ENCODE peak calls at places on chromosomes 2 and 18, in four cellular contexts. K is brain microvascular endothelial cell, G is GM23338, Y is left lung. Q is an unnamed sample.

GRCh38 chr18:62045316-62045715 is 141.5 kb downstream of the PIGN start:
- DNase-seq in K (no peak), G (no peak), Y (no peak), Q (no peak)

GRCh38 chr2:2662037-2662846 is 331.2 kb upstream of the MYT1L start:
- DNase-seq in G (no peak), K (no peak), Y (no peak), Q (no peak)

GRCh38 chr2:52064234-52064633 is 1032.3 kb upstream of the NRXN1 start:
- DNase-seq in G (no peak), Y (no peak), K (no peak), Q (no peak)

GRCh38 chr2:15218423-15219086 is 342.6 kb downstream of the NBAS start:
- DNase-seq in G (no peak), K (no peak), Y (peak), Q (no peak)

GRCh38 chr2:8438996-8439395 is 242.9 kb upstream of the ID2 start:
- DNase-seq in G (no peak), K (no peak), Y (no peak), Q (no peak)

GRCh38 chr2:228593992-228594391 is 412.5 kb upstream of the SPHKAP start:
- DNase-seq in K (no peak), Y (no peak), G (no peak), Q (no peak)

GRCh38 chr18:51051105-51051712 is 21.2 kb downstream of the SMAD4 start:
- DNase-seq in G (peak), K (peak), Y (no peak), Q (peak)

GRCh38 chr2:38572167-38572566 is 30.6 kb downstream of the HNRNPLL start:
- DNase-seq in K (peak), G (no peak), Y (no peak), Q (peak)

GRCh38 chr2:138180691-138181386 is 216.6 kb downstream of the HNMT start:
- DNase-seq in G (peak), K (no peak), Y (no peak), Q (no peak)

GRCh38 chr2:50333501-50334228 is 698.3 kb downstream of the NRXN1 start:
- DNase-seq in G (no peak), K (no peak), Y (no peak), Q (no peak)

GRCh38 chr2:132651115-132652099 is 18.6 kb downstream of the LYPD1 start:
- DNase-seq in G (peak), K (peak), Y (no peak), Q (peak)

GRCh38 chr2:217611056-217611455 is 391.7 kb downstream of the TNS1 start:
- DNase-seq in K (no peak), G (no peak), Y (no peak), Q (no peak)

GRCh38 chr2:164739966-164740365 is 101.7 kb downstream of the COBLL1 start:
- DNase-seq in Y (no peak), K (peak), G (no peak), Q (peak)

GRCh38 chr2:212842544-212843185 is 304.1 kb upstream of the ERBB4 start:
- DNase-seq in K (peak), Y (no peak), G (no peak), Q (peak)

GRCh38 chr2:128557841-128558241 is 239.2 kb upstream of the HS6ST1 start:
- DNase-seq in Y (no peak), G (no peak), K (no peak), Q (peak)

GRCh38 chr2:84526562-84526961 is 10.3 kb downstream of the DNAH6 start:
- DNase-seq in K (no peak), G (no peak), Y (no peak), Q (peak)

GRCh38 chr2:18871430-18871829 is 282.1 kb upstream of the NT5C1B start:
- DNase-seq in Y (no peak), G (no peak), K (no peak), Q (no peak)

GRCh38 chr2:188909036-188909435 is 65.1 kb upstream of the COL3A1 start:
- DNase-seq in G (no peak), K (no peak), Y (no peak), Q (no peak)

GRCh38 chr2:61448229-61448628 is 22.7 kb downstream of the USP34 start:
- DNase-seq in K (no peak), G (no peak), Y (no peak), Q (no peak)

GRCh38 chr2:28155627-28156026 is 237.0 kb upstream of the FOSL2 start:
- DNase-seq in K (no peak), Y (no peak), G (peak), Q (no peak)

GRCh38 chr18:76857476-76857875 is 35.1 kb downstream of the ZNF236 start:
- DNase-seq in G (no peak), Y (no peak), K (no peak), Q (no peak)

GRCh38 chr2:237403024-237403882 is 10.7 kb downstream of the COL6A3 start:
- DNase-seq in K (no peak), G (no peak), Y (no peak), Q (peak)

GRCh38 chr2:66897181-66897580 is 462.3 kb downstream of the MEIS1 start:
- DNase-seq in K (peak), Y (no peak), G (no peak), Q (peak)

GRCh38 chr2:106098664-106099063 is 95.4 kb downstream of the UXS1 start:
- DNase-seq in K (no peak), Y (no peak), G (no peak), Q (no peak)

GRCh38 chr2:171404258-171404657 is 29.5 kb downstream of the METTL8 start:
- DNase-seq in Y (no peak), G (no peak), K (peak), Q (peak)

GRCh38 chr2:30410217-30410616 is 36.8 kb upstream of the LCLAT1 start:
- DNase-seq in K (peak), Y (no peak), G (no peak), Q (peak)

GRCh38 chr2:235614900-235615712 is 121.3 kb downstream of the AGAP1 start:
- DNase-seq in Y (no peak), G (no peak), K (peak), Q (peak)

GRCh38 chr2:120854014-120854620 is 118.4 kb downstream of the GLI2 start:
- DNase-seq in G (no peak), K (no peak), Y (peak), Q (no peak)

GRCh38 chr2:83596592-83597339 is 862.3 kb downstream of the SUCLG1 start:
- DNase-seq in G (no peak), Y (no peak), K (no peak), Q (no peak)

GRCh38 chr18:10726198-10727068 is 200.6 kb downstream of the NAPG start:
- DNase-seq in G (no peak), K (no peak), Y (peak), Q (no peak)

GRCh38 chr2:68390114-68390513 is 25.0 kb downstream of the PLEK start:
- DNase-seq in Y (no peak), K (no peak), G (no peak), Q (no peak)

GRCh38 chr2:121644715-121645114 is 4.5 kb downstream of the CLASP1 start:
- DNase-seq in Y (no peak), G (no peak), K (no peak), Q (no peak)

GRCh38 chr2:66434679-66435548 is at the start of gene MEIS1:
- DNase-seq in K (peak), Y (peak), G (peak), Q (peak)

GRCh38 chr2:119234021-119235019 is 10.7 kb downstream of the STEAP3 start:
- DNase-seq in Y (no peak), G (peak), K (no peak), Q (peak)

GRCh38 chr2:162253435-162253834 is 10.2 kb upstream of the FAP start:
- DNase-seq in Y (no peak), G (no peak), K (no peak), Q (no peak)

GRCh38 chr2:179818546-179818945 is 42.9 kb downstream of the ZNF385B start:
- DNase-seq in G (no peak), K (peak), Y (no peak), Q (peak)

DNA sequence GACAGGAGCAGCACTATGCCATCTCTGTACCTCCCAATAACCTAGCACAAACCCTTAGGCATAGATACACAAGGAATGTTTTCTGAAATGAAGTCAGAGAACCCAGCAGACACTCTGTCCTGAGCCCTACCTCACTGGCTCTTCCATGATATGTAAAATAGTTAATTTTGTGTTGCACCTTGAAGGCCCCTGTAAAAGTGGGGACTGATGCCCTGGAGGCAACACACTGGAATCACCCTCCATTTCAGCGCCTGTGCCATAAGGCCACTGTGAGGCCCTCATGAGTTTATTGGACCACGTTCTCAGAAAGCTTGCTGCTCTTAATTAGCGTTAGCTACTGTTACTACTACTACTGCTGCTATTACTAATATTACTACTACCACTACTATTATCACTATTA is 670.1 kb upstream of the SOX11 start:
- DNase-seq in K (no peak), Y (no peak), G (no peak), Q (no peak)
- TF ChIP-seq CTCF in K (no peak), Y (no peak), G (no peak), Q (no peak)

GRCh38 chr2:183542593-183542992 is 418.4 kb downstream of the NUP35 start:
- DNase-seq in K (no peak), Y (no peak), G (no peak), Q (no peak)

GRCh38 chr2:183533021-183533420 is 408.8 kb downstream of the NUP35 start:
- DNase-seq in K (no peak), Y (no peak), G (no peak), Q (no peak)

GRCh38 chr2:183541766-183542165 is 417.5 kb downstream of the NUP35 start:
- DNase-seq in G (no peak), K (peak), Y (peak), Q (no peak)

GRCh38 chr2:183532514-183532913 is 408.3 kb downstream of the NUP35 start:
- DNase-seq in K (peak), G (peak), Y (no peak), Q (no peak)

GRCh38 chr2:183536714-183537113 is 412.5 kb downstream of the NUP35 start:
- DNase-seq in G (peak), K (no peak), Y (no peak), Q (no peak)
- TF ChIP-seq CTCF in G (peak), K (no peak), Y (no peak), Q (no peak)

GRCh38 chr18:21550510-21550970 is 50.0 kb downstream of the ESCO1 start:
- DNase-seq in K (no peak), G (no peak), Y (no peak), Q (no peak)

GRCh38 chr18:21546423-21546822 is 54.1 kb downstream of the ESCO1 start:
- DNase-seq in G (no peak), Y (no peak), K (no peak), Q (no peak)

DNA sequence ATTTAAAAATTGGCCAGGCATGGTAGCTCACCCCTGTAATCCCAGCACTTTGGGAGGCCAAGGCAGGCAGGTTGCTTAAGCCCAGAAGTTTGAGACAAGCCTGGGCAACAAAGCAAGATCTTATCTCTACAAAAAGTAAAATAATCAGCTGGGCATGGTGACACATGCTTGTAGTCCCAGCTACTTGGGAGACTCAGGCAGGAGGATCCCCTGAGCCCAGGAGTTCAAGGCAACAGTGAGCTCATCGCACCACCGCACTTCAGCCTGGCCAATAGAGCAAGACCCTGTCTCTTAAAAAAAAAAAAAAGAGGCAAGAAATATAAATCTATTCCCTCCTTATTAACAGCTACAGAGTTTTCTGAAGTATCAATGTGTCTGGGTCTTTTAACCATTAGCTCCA is 51.9 kb downstream of the ESCO1 start:
- DNase-seq in Y (no peak), K (no peak), G (no peak), Q (no peak)
- TF ChIP-seq CTCF in Y (no peak), K (no peak), G (no peak), Q (no peak)

DNA sequence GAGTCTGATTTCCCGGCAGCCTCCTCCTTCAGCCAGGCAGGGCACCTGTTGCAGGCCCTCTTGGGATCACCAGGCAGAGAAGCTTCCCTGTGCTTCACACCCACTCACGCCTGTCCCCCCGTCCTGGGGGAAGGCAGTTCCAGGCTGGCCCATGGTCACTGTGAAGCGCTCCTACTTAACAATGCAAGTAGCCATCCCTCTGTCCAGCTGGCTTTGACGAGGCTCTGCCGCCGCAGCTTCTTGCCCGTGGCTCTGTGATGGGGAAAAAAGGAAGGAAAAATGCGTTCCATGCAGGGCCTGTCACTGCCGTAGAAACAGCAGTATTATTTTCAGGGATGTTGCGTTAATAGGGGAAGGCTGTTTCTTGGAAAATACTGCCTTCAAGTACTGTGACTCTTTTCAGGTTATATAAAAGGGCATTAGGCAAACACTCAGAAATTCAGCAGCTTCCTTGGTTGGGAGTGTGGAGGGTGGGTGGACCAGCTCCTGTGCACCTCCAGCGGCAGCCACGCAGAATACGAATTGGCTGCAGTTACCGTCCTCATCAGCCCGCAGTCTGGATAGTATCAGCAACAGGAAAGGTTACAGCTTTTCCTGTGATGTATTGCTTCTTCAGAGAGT is 232.3 kb downstream of the KLHL29 start:
- DNase-seq in G (no peak), Y (no peak), K (no peak), Q (peak)
- TF ChIP-seq CTCF in G (no peak), Y (peak), K (peak), Q (peak)

GRCh38 chr2:156334496-156335478 is 2.3 kb upstream of the NR4A2 start:
- DNase-seq in G (peak), Y (peak), K (peak), Q (peak)
- TF ChIP-seq CTCF in G (no peak), Y (no peak), K (peak), Q (peak)

DNA sequence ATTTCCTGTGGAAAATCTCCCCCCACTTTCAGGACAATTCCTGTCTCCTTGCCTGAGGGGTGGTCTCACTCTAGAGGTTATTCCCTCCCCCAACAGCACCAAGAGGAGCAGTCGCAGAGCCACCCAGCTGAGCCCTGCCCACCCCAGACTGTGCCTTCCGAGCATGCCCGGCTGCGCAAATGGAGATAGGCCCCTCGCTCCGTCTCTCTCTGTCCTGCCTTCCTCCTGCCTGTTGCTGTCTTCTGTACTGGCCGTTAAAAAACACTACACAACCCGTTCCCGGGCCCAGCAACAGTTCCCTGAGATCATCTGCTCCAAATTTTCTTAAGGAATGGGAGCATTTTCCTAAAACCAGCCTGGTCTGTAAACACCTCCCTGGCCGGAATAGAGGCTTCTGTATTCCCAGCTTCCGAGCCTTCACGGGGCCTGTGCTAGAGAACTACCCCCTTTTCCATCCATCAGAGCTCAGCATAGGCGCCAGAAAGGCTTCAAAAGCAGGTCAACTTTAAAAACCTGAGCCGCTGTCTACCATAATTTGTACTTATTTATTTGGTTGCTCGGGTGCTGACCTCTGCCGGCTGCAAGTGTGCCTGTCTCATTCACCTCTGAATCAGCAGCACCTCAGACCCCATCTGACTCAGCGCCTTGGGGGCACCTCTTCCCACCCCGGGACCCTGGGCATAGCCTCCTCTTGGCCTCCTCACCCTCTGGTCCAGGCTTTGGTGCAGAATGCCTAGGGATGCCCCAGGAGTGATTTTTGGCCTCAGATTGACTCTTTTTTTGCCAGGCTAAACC is 159.4 kb downstream of the PXDN start:
- DNase-seq in Y (peak), K (no peak), G (no peak), Q (peak)
- TF ChIP-seq CTCF in Y (no peak), K (peak), G (no peak), Q (peak)

DNA sequence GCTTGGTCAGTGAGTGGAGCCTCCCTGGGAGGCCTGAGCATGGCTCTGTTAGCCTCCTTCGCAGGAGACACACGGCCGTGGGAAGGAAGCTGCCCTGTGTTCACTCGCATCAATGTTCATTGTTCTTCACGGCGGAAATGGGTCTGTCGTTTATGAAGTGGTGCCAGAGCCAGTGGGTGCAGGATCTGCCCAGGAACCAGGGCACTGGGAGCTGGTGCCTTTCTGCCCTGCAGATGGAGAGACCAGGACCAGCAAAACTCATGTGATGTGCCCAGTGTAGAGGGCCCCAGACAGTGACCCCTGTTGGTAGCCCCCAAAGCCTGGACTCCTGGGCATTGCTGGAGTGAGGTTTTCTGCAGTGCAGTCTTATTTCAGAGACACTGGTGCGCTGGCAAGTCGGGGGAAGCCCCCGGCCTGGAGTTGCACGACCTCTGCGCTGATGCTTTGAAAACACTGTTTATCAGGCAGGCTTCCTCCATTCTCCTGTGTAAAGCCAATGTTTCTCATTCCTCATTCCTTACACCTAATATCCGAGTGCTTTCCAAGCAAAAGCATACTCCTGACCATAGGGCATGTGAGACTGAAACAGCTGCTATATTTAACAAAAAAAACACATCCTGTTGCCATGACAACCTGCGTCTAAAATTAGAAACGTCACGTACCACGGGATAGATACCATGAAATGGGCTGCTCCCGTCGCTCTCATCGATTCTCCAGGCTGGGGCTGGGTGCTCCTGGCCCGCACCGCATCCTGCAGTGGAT is 268.6 kb downstream of the NDUFA10 start:
- DNase-seq in G (no peak), Y (no peak), K (peak), Q (no peak)
- TF ChIP-seq CTCF in G (peak), Y (no peak), K (no peak), Q (no peak)

GRCh38 chr2:194559964-194560363 is 1097.1 kb upstream of the SLC39A10 start:
- DNase-seq in Y (no peak), G (peak), K (no peak), Q (no peak)
- TF ChIP-seq CTCF in Y (no peak), G (no peak), K (no peak), Q (no peak)

GRCh38 chr2:229714736-229715541 is 584 bp upstream of the DNER start:
- DNase-seq in G (peak), K (peak), Y (peak), Q (peak)

GRCh38 chr2:229713371-229714079 is 830 bp downstream of the DNER start:
- DNase-seq in G (peak), K (no peak), Y (peak), Q (no peak)

GRCh38 chr2:229714080-229714735 is at the start of gene DNER:
- DNase-seq in K (no peak), Y (peak), G (peak), Q (no peak)

GRCh38 chr2:229718057-229718456 is 3.7 kb upstream of the DNER start:
- DNase-seq in K (no peak), Y (no peak), G (no peak), Q (no peak)

DNA sequence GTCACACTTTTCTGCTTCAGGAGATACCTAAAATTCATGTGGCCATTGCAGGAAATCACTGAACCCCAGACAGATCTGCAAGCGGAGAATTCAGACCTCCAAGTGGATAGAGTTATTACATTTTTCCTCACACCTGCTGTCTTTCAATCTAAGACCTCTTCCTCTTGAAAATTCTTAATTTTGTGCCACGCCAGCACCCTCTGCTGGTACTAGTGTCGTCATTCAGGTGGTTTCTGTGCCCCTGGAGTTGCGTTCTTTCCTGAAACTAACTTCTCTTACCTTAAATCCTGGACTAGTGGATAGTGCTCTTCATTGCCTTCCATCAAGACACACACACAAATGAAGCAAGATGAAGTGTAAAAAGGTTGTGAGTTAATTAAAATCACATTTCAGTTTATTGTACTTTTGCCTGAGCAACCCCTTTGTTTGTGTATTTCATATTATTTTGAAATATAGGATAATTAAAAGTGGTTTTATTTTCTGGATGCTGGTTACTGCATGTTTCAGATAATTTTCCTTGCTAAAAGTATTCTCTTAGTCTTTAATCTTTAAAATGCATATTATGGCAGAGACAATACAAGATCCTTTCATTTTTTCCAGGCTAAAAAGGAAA is 1.6 kb upstream of the DNER start:
- DNase-seq in Y (no peak), K (no peak), G (peak), Q (no peak)
- TF ChIP-seq CTCF in Y (no peak), K (peak), G (peak), Q (peak)